ENCODE peak calls at places on chromosomes 16 and 17, in five cellular contexts. O is A549, Z is A673, P is MM.1S, K is hepatocyte. D is an unnamed sample.

GRCh38 chr16:4680673-4681470 is 12.5 kb upstream of the NUDT16L1 start:
- DNase-seq in P (no peak), O (no peak), K (no peak), Z (no peak), D (no peak)

GRCh38 chr17:2423271-2423670 is 22.4 kb upstream of the MNT start:
- DNase-seq in Z (no peak), P (no peak), O (no peak), K (no peak), D (no peak)

GRCh38 chr17:16933317-16934132 is 38.4 kb downstream of the TNFRSF13B start:
- DNase-seq in P (no peak), O (no peak), Z (no peak), K (no peak), D (peak; percentile 31)

GRCh38 chr16:57172891-57173290 is 12.9 kb downstream of the PSME3IP1 start:
- DNase-seq in Z (no peak), O (no peak), P (no peak), K (no peak), D (no peak)

GRCh38 chr16:85798901-85799496 is 345 bp downstream of the EMC8 start:
- DNase-seq in Z (no peak), K (peak; percentile 50), P (no peak), O (peak; percentile 33), D (peak; percentile 61)

GRCh38 chr17:31534223-31534888 is 142.9 kb downstream of the RAB11FIP4 start:
- DNase-seq in O (no peak), K (no peak), P (no peak), Z (no peak), D (no peak)

GRCh38 chr17:80195671-80196529 is 24.2 kb downstream of the SGSH start:
- DNase-seq in K (no peak), P (peak; percentile 23), Z (peak; percentile 51), O (no peak), D (peak; percentile 52)

GRCh38 chr16:49660647-49661046 is 195.3 kb downstream of the ZNF423 start:
- DNase-seq in P (no peak), O (no peak), K (no peak), Z (peak; percentile 10), D (no peak)

GRCh38 chr17:77332981-77333685 is 192.4 kb downstream of the SEC14L1 start:
- DNase-seq in O (no peak), P (no peak), Z (peak; percentile 64), K (no peak), D (no peak)

GRCh38 chr17:3978421-3979275 is 14.4 kb upstream of the ATP2A3 start:
- DNase-seq in Z (no peak), K (no peak), P (no peak), O (no peak), D (no peak)

GRCh38 chr17:39704821-39705551 is 5.1 kb downstream of the ERBB2 start:
- DNase-seq in O (peak; percentile 40), P (no peak), K (no peak), Z (no peak), D (no peak)

GRCh38 chr17:72890711-72891110 is 201.8 kb downstream of the SLC39A11 start:
- DNase-seq in Z (no peak), K (no peak), P (no peak), O (peak; percentile 25), D (no peak)

GRCh38 chr16:12775689-12776236 is 27.9 kb downstream of the CPPED1 start:
- DNase-seq in O (no peak), Z (no peak), K (no peak), P (no peak), D (no peak)

GRCh38 chr17:1091885-1092284 is 87.9 kb downstream of the ABR start:
- DNase-seq in P (no peak), Z (no peak), K (no peak), O (no peak), D (no peak)

GRCh38 chr16:66652661-66653060 is 43.9 kb downstream of the CMTM4 start:
- DNase-seq in Z (no peak), P (no peak), O (no peak), K (no peak), D (no peak)

GRCh38 chr16:11631214-11631613 is 37.0 kb upstream of the SNN start:
- DNase-seq in Z (no peak), O (no peak), P (no peak), K (no peak), D (no peak)

GRCh38 chr17:74427048-74427762 is 4.7 kb upstream of the GPRC5C start:
- DNase-seq in P (no peak), Z (no peak), O (no peak), K (peak; percentile 87), D (peak; percentile 70)

GRCh38 chr16:68892898-68893297 is 49.6 kb downstream of the TANGO6 start:
- DNase-seq in Z (no peak), P (no peak), K (no peak), O (no peak), D (no peak)

GRCh38 chr17:58304735-58305486 is 23.7 kb downstream of the TSPOAP1 start:
- DNase-seq in K (no peak), Z (no peak), O (no peak), P (no peak), D (no peak)

GRCh38 chr17:82041139-82041814 is 3.8 kb upstream of the DCXR start:
- DNase-seq in P (no peak), K (no peak), O (no peak), Z (no peak), D (no peak)

GRCh38 chr16:56896244-56896643 is 31.2 kb downstream of the SLC12A3 start:
- DNase-seq in P (no peak), K (no peak), O (no peak), Z (no peak), D (no peak)

GRCh38 chr17:794876-795275 is 12.7 kb downstream of the MRM3 start:
- DNase-seq in P (peak; percentile 42), Z (peak; percentile 88), K (peak; percentile 87), O (peak; percentile 79), D (peak; percentile 31)

GRCh38 chr16:19265531-19265930 is 20.0 kb upstream of the CLEC19A start:
- DNase-seq in P (no peak), O (no peak), Z (peak; percentile 61), K (no peak), D (no peak)

GRCh38 chr16:15952265-15952711 is 2.9 kb downstream of the ABCC1 start:
- DNase-seq in P (no peak), O (no peak), Z (no peak), K (no peak), D (no peak)

GRCh38 chr17:27666831-27667560 is 36.0 kb downstream of the LGALS9 start:
- DNase-seq in P (no peak), Z (no peak), K (no peak), O (no peak), D (no peak)

GRCh38 chr17:68794636-68795503 is 160.3 kb downstream of the ABCA8 start:
- DNase-seq in O (no peak), P (peak; percentile 40), K (peak; percentile 17), Z (peak; percentile 72), D (no peak)

GRCh38 chr16:88705746-88706287 is 391 bp downstream of the RNF166 start:
- DNase-seq in P (no peak), O (no peak), Z (no peak), K (peak; percentile 50), D (peak; percentile 47)

GRCh38 chr17:74760404-74761105 is 12.1 kb downstream of the NHERF1 start:
- DNase-seq in K (no peak), P (no peak), O (no peak), Z (peak; percentile 56), D (no peak)

GRCh38 chr17:29346462-29346861 is 43.7 kb upstream of the TAOK1 start:
- DNase-seq in P (no peak), K (no peak), O (no peak), Z (no peak), D (no peak)

GRCh38 chr16:47056704-47057630 is 83.5 kb upstream of the DNAJA2 start:
- DNase-seq in P (no peak), Z (no peak), K (no peak), O (no peak), D (no peak)

GRCh38 chr17:76726766-76727718 is at the start of gene METTL23:
- DNase-seq in O (peak; percentile 81), Z (peak; percentile 69), P (peak; percentile 86), K (peak; percentile 89), D (peak; percentile 83)

GRCh38 chr16:16890964-16891363 is 512.0 kb downstream of the NPIPA7 start:
- DNase-seq in K (no peak), O (peak; percentile 17), P (no peak), Z (no peak), D (no peak)

GRCh38 chr17:47615766-47616424 is 33.8 kb upstream of the KPNB1 start:
- DNase-seq in O (peak; percentile 66), Z (peak; percentile 51), K (peak; percentile 71), P (peak; percentile 52), D (no peak)

DNA sequence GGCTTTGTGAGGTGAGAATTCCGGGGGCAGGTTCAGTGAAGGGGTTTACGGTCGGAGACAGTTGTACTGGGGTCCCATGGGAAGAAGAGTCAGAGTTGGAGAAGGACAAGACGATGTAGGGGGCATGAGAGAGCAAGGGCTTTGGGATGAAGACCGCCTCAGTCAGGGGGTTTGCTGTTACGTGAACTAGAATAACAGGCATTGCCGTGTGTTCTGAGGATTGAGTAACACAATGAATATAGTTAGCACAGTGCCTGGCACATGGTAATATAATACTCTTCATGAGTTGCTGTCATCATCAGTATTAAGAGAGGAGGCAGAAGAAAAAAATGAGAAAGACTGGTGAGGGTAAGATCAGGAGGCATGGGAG is 577 bp downstream of the ZNF646 start:
- DNase-seq in Z (no peak), O (no peak), P (no peak), K (no peak), D (no peak)
- H3K9me3 ChIP-seq in Z (no peaks in the 10 kb centered on the region), O (no peaks in the 10 kb centered on the region), P (no peaks in the 10 kb centered on the region), K (no peaks in the 10 kb centered on the region), D (no peaks in the 10 kb centered on the region)

GRCh38 chr17:22512997-22513538 is 820.7 kb downstream of the KCNJ18 start:
- DNase-seq in Z (no peak), O (peak; percentile 11), P (no peak), K (no peak), D (no peak)

GRCh38 chr17:22515599-22515998 is 823.3 kb downstream of the KCNJ18 start:
- DNase-seq in K (no peak), P (no peak), O (no peak), Z (no peak), D (no peak)

GRCh38 chr17:22512506-22512905 is 820.2 kb downstream of the KCNJ18 start:
- DNase-seq in K (no peak), Z (no peak), P (no peak), O (no peak), D (no peak)

GRCh38 chr17:22514767-22515320 is 822.5 kb downstream of the KCNJ18 start:
- DNase-seq in O (no peak), K (no peak), P (no peak), Z (no peak), D (no peak)

GRCh38 chr17:22514315-22514714 is 822.0 kb downstream of the KCNJ18 start:
- DNase-seq in P (no peak), Z (no peak), K (no peak), O (no peak), D (no peak)
- H3K9me3 ChIP-seq in P (no peaks in the 10 kb centered on the region), Z (no peaks in the 10 kb centered on the region), K (no peaks in the 10 kb centered on the region), O (no peaks in the 10 kb centered on the region), D (peaks cover 3% of the 10 kb centered on the region)

DNA sequence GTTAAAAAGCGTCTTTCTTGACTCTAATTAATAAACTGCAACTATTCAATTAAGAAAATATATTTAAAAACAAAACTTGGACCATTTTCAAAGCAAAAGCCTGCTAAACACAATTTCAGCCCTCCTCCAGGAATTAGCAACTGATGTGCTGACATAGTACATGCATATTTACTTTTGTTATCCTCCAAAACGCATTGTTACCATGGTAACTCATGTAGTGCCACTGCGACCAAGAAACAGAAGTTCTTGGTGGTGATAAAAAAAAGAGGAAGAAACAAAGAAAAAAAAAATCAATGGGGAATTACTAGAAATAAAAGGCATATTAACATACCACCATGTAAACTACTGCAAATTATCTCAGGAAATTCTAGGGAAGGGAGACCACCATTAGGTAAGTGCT is 793.4 kb upstream of the CDH8 start:
- DNase-seq in P (no peak), K (no peak), O (no peak), Z (no peak), D (no peak)
- H3K9me3 ChIP-seq in P (no peaks in the 10 kb centered on the region), K (no peaks in the 10 kb centered on the region), O (no peaks in the 10 kb centered on the region), Z (no peaks in the 10 kb centered on the region), D (no peaks in the 10 kb centered on the region)

GRCh38 chr17:9726291-9726690 is 65.1 kb downstream of the DHRS7C start:
- DNase-seq in Z (no peak), O (no peak), K (no peak), P (no peak), D (no peak)
- H3K9me3 ChIP-seq in Z (no peaks in the 10 kb centered on the region), O (no peaks in the 10 kb centered on the region), K (no peaks in the 10 kb centered on the region), P (no peaks in the 10 kb centered on the region), D (no peaks in the 10 kb centered on the region)